ENCODE peak calls at places on chromosomes 13 and 19, in ten cellular contexts. One of them, this sample, is unnamed.
A peak's percentile ranks its signal among the peaks of the same experiment; 100 is the strongest.

GRCh38 chr13:81872581-81872980 is 1531.7 kb upstream of the SPRY2 start:
- DNase-seq in GM23338: peak; percentile 58
- DNase-seq in tibial nerve: no peak
- DNase-seq in uterus: no peak
- DNase-seq in fibroblast of the aortic adventitia: no peak
- DNase-seq in ovary: no peak
- DNase-seq in heart right ventricle: no peak
- DNase-seq in left ventricle myocardium inferior: no peak
- DNase-seq in kidney: no peak
- DNase-seq in left lung: no peak
- DNase-seq in this sample: no peak

GRCh38 chr13:113789167-113789566 is 30.1 kb downstream of the TMEM255B start:
- DNase-seq in GM23338: no peak
- DNase-seq in tibial nerve: no peak
- DNase-seq in uterus: no peak
- DNase-seq in fibroblast of the aortic adventitia: no peak
- DNase-seq in ovary: no peak
- DNase-seq in heart right ventricle: no peak
- DNase-seq in left ventricle myocardium inferior: no peak
- DNase-seq in kidney: no peak
- DNase-seq in left lung: no peak
- DNase-seq in this sample: no peak

GRCh38 chr13:32142956-32143375 is 111.4 kb downstream of the FRY start:
- DNase-seq in GM23338: peak; percentile 82
- DNase-seq in tibial nerve: no peak
- DNase-seq in uterus: no peak
- DNase-seq in fibroblast of the aortic adventitia: peak; percentile 52
- DNase-seq in ovary: no peak
- DNase-seq in heart right ventricle: no peak
- DNase-seq in left ventricle myocardium inferior: no peak
- DNase-seq in kidney: no peak
- DNase-seq in left lung: no peak
- DNase-seq in this sample: peak; percentile 55

GRCh38 chr19:43983544-43983911 is 460 bp upstream of the ZNF155 start:
- DNase-seq in GM23338: no peak
- DNase-seq in tibial nerve: no peak
- DNase-seq in uterus: no peak
- DNase-seq in fibroblast of the aortic adventitia: no peak
- DNase-seq in ovary: no peak
- DNase-seq in heart right ventricle: no peak
- DNase-seq in left ventricle myocardium inferior: no peak
- DNase-seq in kidney: no peak
- DNase-seq in left lung: no peak
- DNase-seq in this sample: no peak

GRCh38 chr19:57171551-57172081 is 4.3 kb upstream of the DUXA start:
- DNase-seq in GM23338: peak; percentile 72
- DNase-seq in tibial nerve: peak; percentile 15
- DNase-seq in uterus: peak; percentile 19
- DNase-seq in fibroblast of the aortic adventitia: peak; percentile 27
- DNase-seq in ovary: peak; percentile 62
- DNase-seq in heart right ventricle: peak; percentile 37
- DNase-seq in left ventricle myocardium inferior: peak; percentile 31
- DNase-seq in kidney: peak; percentile 84
- DNase-seq in left lung: peak; percentile 42
- DNase-seq in this sample: no peak

GRCh38 chr19:13398780-13399726 is 107.2 kb downstream of the CACNA1A start:
- DNase-seq in GM23338: no peak
- DNase-seq in tibial nerve: no peak
- DNase-seq in uterus: no peak
- DNase-seq in fibroblast of the aortic adventitia: peak; percentile 95
- DNase-seq in ovary: no peak
- DNase-seq in heart right ventricle: no peak
- DNase-seq in left ventricle myocardium inferior: peak; percentile 19
- DNase-seq in kidney: no peak
- DNase-seq in left lung: no peak
- DNase-seq in this sample: peak; percentile 69

GRCh38 chr19:12952488-12953455 is 4.3 kb downstream of the GADD45GIP1 start:
- DNase-seq in GM23338: no peak
- DNase-seq in tibial nerve: no peak
- DNase-seq in uterus: no peak
- DNase-seq in fibroblast of the aortic adventitia: peak; percentile 93
- DNase-seq in ovary: peak; percentile 45
- DNase-seq in heart right ventricle: peak; percentile 35
- DNase-seq in left ventricle myocardium inferior: no peak
- DNase-seq in kidney: no peak
- DNase-seq in left lung: no peak
- DNase-seq in this sample: no peak

GRCh38 chr13:31073859-31074718 is 87.6 kb downstream of the HSPH1 start:
- DNase-seq in GM23338: no peak
- DNase-seq in tibial nerve: no peak
- DNase-seq in uterus: no peak
- DNase-seq in fibroblast of the aortic adventitia: peak; percentile 34
- DNase-seq in ovary: no peak
- DNase-seq in heart right ventricle: no peak
- DNase-seq in left ventricle myocardium inferior: no peak
- DNase-seq in kidney: no peak
- DNase-seq in left lung: no peak
- DNase-seq in this sample: no peak

GRCh38 chr13:111904701-111905608 is 162.0 kb upstream of the SOX1 start:
- DNase-seq in GM23338: peak; percentile 28
- DNase-seq in tibial nerve: no peak
- DNase-seq in uterus: no peak
- DNase-seq in fibroblast of the aortic adventitia: no peak
- DNase-seq in ovary: no peak
- DNase-seq in heart right ventricle: no peak
- DNase-seq in left ventricle myocardium inferior: no peak
- DNase-seq in kidney: no peak
- DNase-seq in left lung: peak; percentile 9
- DNase-seq in this sample: no peak

GRCh38 chr19:23312515-23312914 is 62.3 kb upstream of the ZNF724 start:
- DNase-seq in GM23338: no peak
- DNase-seq in tibial nerve: no peak
- DNase-seq in uterus: no peak
- DNase-seq in fibroblast of the aortic adventitia: no peak
- DNase-seq in ovary: no peak
- DNase-seq in heart right ventricle: no peak
- DNase-seq in left ventricle myocardium inferior: no peak
- DNase-seq in kidney: no peak
- DNase-seq in left lung: no peak
- DNase-seq in this sample: no peak

GRCh38 chr13:32010137-32010536 is 21.4 kb upstream of the FRY start:
- DNase-seq in GM23338: no peak
- DNase-seq in tibial nerve: no peak
- DNase-seq in uterus: no peak
- DNase-seq in fibroblast of the aortic adventitia: no peak
- DNase-seq in ovary: no peak
- DNase-seq in heart right ventricle: no peak
- DNase-seq in left ventricle myocardium inferior: no peak
- DNase-seq in kidney: no peak
- DNase-seq in left lung: no peak
- DNase-seq in this sample: no peak

GRCh38 chr19:1747285-1748114 is 5.8 kb upstream of the ONECUT3 start:
- DNase-seq in GM23338: peak; percentile 89
- DNase-seq in tibial nerve: no peak
- DNase-seq in uterus: no peak
- DNase-seq in fibroblast of the aortic adventitia: peak; percentile 89
- DNase-seq in ovary: no peak
- DNase-seq in heart right ventricle: no peak
- DNase-seq in left ventricle myocardium inferior: no peak
- DNase-seq in kidney: peak; percentile 80
- DNase-seq in left lung: no peak
- DNase-seq in this sample: peak; percentile 31

GRCh38 chr13:98141938-98142426 is 912 bp upstream of the FARP1 start:
- DNase-seq in GM23338: peak; percentile 66
- DNase-seq in tibial nerve: no peak
- DNase-seq in uterus: no peak
- DNase-seq in fibroblast of the aortic adventitia: no peak
- DNase-seq in ovary: peak; percentile 36
- DNase-seq in heart right ventricle: peak; percentile 25
- DNase-seq in left ventricle myocardium inferior: peak; percentile 19
- DNase-seq in kidney: no peak
- DNase-seq in left lung: peak; percentile 40
- DNase-seq in this sample: no peak

GRCh38 chr19:29475469-29475868 is 50.3 kb upstream of the VSTM2B start:
- DNase-seq in GM23338: no peak
- DNase-seq in tibial nerve: no peak
- DNase-seq in uterus: no peak
- DNase-seq in fibroblast of the aortic adventitia: no peak
- DNase-seq in ovary: no peak
- DNase-seq in heart right ventricle: no peak
- DNase-seq in left ventricle myocardium inferior: no peak
- DNase-seq in kidney: no peak
- DNase-seq in left lung: no peak
- DNase-seq in this sample: no peak

GRCh38 chr13:24075137-24075975 is 85.2 kb upstream of the SPATA13 start:
- DNase-seq in GM23338: no peak
- DNase-seq in tibial nerve: no peak
- DNase-seq in uterus: no peak
- DNase-seq in fibroblast of the aortic adventitia: peak; percentile 15
- DNase-seq in ovary: no peak
- DNase-seq in heart right ventricle: no peak
- DNase-seq in left ventricle myocardium inferior: no peak
- DNase-seq in kidney: no peak
- DNase-seq in left lung: no peak
- DNase-seq in this sample: no peak

GRCh38 chr19:34228347-34228746 is 26.0 kb upstream of the GARRE1 start:
- DNase-seq in GM23338: no peak
- DNase-seq in tibial nerve: no peak
- DNase-seq in uterus: no peak
- DNase-seq in fibroblast of the aortic adventitia: no peak
- DNase-seq in ovary: no peak
- DNase-seq in heart right ventricle: no peak
- DNase-seq in left ventricle myocardium inferior: no peak
- DNase-seq in kidney: no peak
- DNase-seq in left lung: no peak
- DNase-seq in this sample: no peak

DNA sequence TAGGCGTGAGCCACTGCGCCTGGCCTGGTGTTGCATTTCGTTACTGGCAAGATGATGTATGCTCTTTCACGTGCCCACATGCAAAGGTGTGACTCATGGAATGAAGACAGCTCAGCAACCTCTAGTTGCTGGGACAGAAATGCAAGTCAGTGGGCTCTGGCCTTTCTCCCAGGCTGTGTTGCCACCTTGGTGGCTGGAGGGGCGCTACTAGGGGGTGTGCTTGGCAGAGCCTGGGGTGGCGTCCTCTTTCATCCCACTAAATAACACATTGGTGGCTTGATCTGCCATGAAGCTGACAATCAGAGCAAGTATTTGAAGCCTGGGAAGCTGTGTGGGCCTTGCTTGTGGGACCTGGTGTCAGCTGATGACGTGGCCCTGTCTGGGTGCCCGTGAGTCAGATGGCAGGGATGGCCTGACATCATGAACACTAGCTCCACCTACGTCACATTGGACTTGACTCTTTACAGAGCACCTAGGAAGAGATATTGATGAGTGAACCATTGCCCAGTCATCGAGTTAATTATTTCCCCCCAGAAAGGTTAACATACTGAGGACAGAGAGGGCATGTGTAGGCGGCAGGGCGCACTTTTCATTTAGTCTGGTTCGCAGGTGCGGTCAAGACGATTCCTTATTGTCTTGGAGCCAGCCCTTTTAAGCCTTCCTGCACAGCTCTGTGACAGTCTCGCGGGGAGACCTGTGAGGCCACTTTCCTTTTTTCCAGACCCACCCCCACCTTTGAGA is 154.2 kb downstream of the TM9SF2 start:
- DNase-seq in GM23338: no peak
- DNase-seq in tibial nerve: no peak
- DNase-seq in uterus: no peak
- DNase-seq in fibroblast of the aortic adventitia: peak; percentile 6
- DNase-seq in ovary: no peak
- DNase-seq in heart right ventricle: no peak
- DNase-seq in left ventricle myocardium inferior: no peak
- DNase-seq in kidney: no peak
- DNase-seq in left lung: no peak
- DNase-seq in this sample: peak; percentile 72
- H3K4me3 ChIP-seq in GM23338: no peak overlapping the region
- H3K4me3 ChIP-seq in tibial nerve: no peak overlapping the region
- H3K4me3 ChIP-seq in uterus: no peak overlapping the region
- H3K4me3 ChIP-seq in fibroblast of the aortic adventitia: no peak overlapping the region
- H3K4me3 ChIP-seq in ovary: no peak overlapping the region
- H3K4me3 ChIP-seq in heart right ventricle: no peak overlapping the region
- H3K4me3 ChIP-seq in left ventricle myocardium inferior: no peak overlapping the region
- H3K4me3 ChIP-seq in kidney: peak overlapping the region; percentile 59
- H3K4me3 ChIP-seq in left lung: no peak overlapping the region
- H3K4me3 ChIP-seq in this sample: no peak overlapping the region

GRCh38 chr13:70842062-70842644 is 733.9 kb upstream of the KLHL1 start:
- DNase-seq in GM23338: no peak
- DNase-seq in tibial nerve: no peak
- DNase-seq in uterus: no peak
- DNase-seq in fibroblast of the aortic adventitia: no peak
- DNase-seq in ovary: no peak
- DNase-seq in heart right ventricle: no peak
- DNase-seq in left ventricle myocardium inferior: no peak
- DNase-seq in kidney: no peak
- DNase-seq in left lung: no peak
- DNase-seq in this sample: no peak
- TF ChIP-seq CTCF in GM23338: no peak
- TF ChIP-seq CTCF in tibial nerve: no peak
- TF ChIP-seq CTCF in uterus: no peak
- TF ChIP-seq CTCF in fibroblast of the aortic adventitia: no peak
- TF ChIP-seq CTCF in ovary: no peak
- TF ChIP-seq CTCF in heart right ventricle: no peak
- TF ChIP-seq CTCF in left ventricle myocardium inferior: no peak
- TF ChIP-seq CTCF in kidney: no peak
- TF ChIP-seq CTCF in left lung: no peak
- TF ChIP-seq CTCF in this sample: no peak

GRCh38 chr13:66831317-66831716 is 398.8 kb downstream of the PCDH9 start:
- DNase-seq in GM23338: no peak
- DNase-seq in tibial nerve: no peak
- DNase-seq in uterus: no peak
- DNase-seq in fibroblast of the aortic adventitia: no peak
- DNase-seq in ovary: no peak
- DNase-seq in heart right ventricle: no peak
- DNase-seq in left ventricle myocardium inferior: no peak
- DNase-seq in kidney: no peak
- DNase-seq in left lung: no peak
- DNase-seq in this sample: no peak
- H3K4me3 ChIP-seq in GM23338: no peak overlapping the region
- H3K4me3 ChIP-seq in tibial nerve: no peak overlapping the region
- H3K4me3 ChIP-seq in uterus: no peak overlapping the region
- H3K4me3 ChIP-seq in fibroblast of the aortic adventitia: no peak overlapping the region
- H3K4me3 ChIP-seq in ovary: no peak overlapping the region
- H3K4me3 ChIP-seq in heart right ventricle: no peak overlapping the region
- H3K4me3 ChIP-seq in left ventricle myocardium inferior: no peak overlapping the region
- H3K4me3 ChIP-seq in kidney: no peak overlapping the region
- H3K4me3 ChIP-seq in left lung: no peak overlapping the region
- H3K4me3 ChIP-seq in this sample: no peak overlapping the region

DNA sequence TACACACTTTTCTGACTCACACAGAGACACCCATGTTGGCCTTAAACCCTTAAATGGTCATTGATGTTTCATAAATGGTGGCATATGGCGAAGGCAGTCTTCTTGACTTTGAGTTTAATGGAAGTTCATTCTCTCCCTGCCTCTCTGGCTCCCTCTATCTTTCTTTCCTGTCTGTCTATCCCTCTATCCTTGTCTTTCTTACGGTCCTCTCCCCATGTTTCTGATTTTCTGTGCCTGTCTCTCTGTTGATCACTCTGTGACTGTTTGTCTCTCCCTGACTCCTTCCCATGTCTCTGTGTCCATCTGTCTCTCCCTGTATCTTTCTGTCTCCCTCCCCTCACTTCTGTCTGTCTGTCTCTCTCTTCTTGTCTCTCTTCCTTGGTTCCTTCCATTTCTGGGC is 43.2 kb upstream of the SHKBP1 start:
- DNase-seq in GM23338: peak; percentile 40
- DNase-seq in tibial nerve: no peak
- DNase-seq in uterus: no peak
- DNase-seq in fibroblast of the aortic adventitia: no peak
- DNase-seq in ovary: no peak
- DNase-seq in heart right ventricle: no peak
- DNase-seq in left ventricle myocardium inferior: no peak
- DNase-seq in kidney: no peak
- DNase-seq in left lung: no peak
- DNase-seq in this sample: no peak
- TF ChIP-seq CTCF in GM23338: peak; percentile 45
- TF ChIP-seq CTCF in tibial nerve: no peak
- TF ChIP-seq CTCF in uterus: no peak
- TF ChIP-seq CTCF in fibroblast of the aortic adventitia: peak; percentile 37
- TF ChIP-seq CTCF in ovary: no peak
- TF ChIP-seq CTCF in heart right ventricle: no peak
- TF ChIP-seq CTCF in left ventricle myocardium inferior: no peak
- TF ChIP-seq CTCF in kidney: no peak
- TF ChIP-seq CTCF in left lung: no peak
- TF ChIP-seq CTCF in this sample: peak; percentile 41

This sample was measured in AG09309.